ENCODE peak calls at places on chromosome 15, in five cellular contexts. One of them, this sample, is unnamed.

GRCh38 chr15:89647191-89647851 is 7.9 kb downstream of the KIF7 start:
- DNase-seq in NB4: peak
- DNase-seq in heart right ventricle: peak
- DNase-seq in adipocyte: peak
- DNase-seq in CD8-positive, alpha-beta T cell: no peak
- DNase-seq in this sample: peak

GRCh38 chr15:70094690-70095311 is 2.9 kb downstream of the TLE3 start:
- DNase-seq in heart right ventricle: no peak
- DNase-seq in NB4: peak
- DNase-seq in adipocyte: peak
- DNase-seq in CD8-positive, alpha-beta T cell: no peak
- DNase-seq in this sample: peak

GRCh38 chr15:75530169-75530568 is 48.9 kb downstream of the PTPN9 start:
- DNase-seq in adipocyte: no peak
- DNase-seq in heart right ventricle: no peak
- DNase-seq in CD8-positive, alpha-beta T cell: no peak
- DNase-seq in NB4: no peak
- DNase-seq in this sample: no peak

GRCh38 chr15:58980351-58980939 is 7.0 kb upstream of the RNF111 start:
- DNase-seq in CD8-positive, alpha-beta T cell: no peak
- DNase-seq in heart right ventricle: no peak
- DNase-seq in adipocyte: peak
- DNase-seq in NB4: peak
- DNase-seq in this sample: peak

GRCh38 chr15:57873564-57874209 is 167.2 kb downstream of the POLR2M start:
- DNase-seq in NB4: no peak
- DNase-seq in CD8-positive, alpha-beta T cell: no peak
- DNase-seq in heart right ventricle: no peak
- DNase-seq in adipocyte: peak
- DNase-seq in this sample: peak

GRCh38 chr15:70203981-70204560 is 106.4 kb upstream of the TLE3 start:
- DNase-seq in NB4: no peak
- DNase-seq in CD8-positive, alpha-beta T cell: no peak
- DNase-seq in heart right ventricle: no peak
- DNase-seq in adipocyte: no peak
- DNase-seq in this sample: no peak

GRCh38 chr15:99071091-99071680 is 33.7 kb upstream of the SYNM start:
- DNase-seq in heart right ventricle: no peak
- DNase-seq in adipocyte: no peak
- DNase-seq in CD8-positive, alpha-beta T cell: no peak
- DNase-seq in NB4: no peak
- DNase-seq in this sample: no peak

GRCh38 chr15:41806291-41807181 is 21.4 kb upstream of the JMJD7 start:
- DNase-seq in adipocyte: no peak
- DNase-seq in heart right ventricle: peak
- DNase-seq in NB4: peak
- DNase-seq in CD8-positive, alpha-beta T cell: no peak
- DNase-seq in this sample: peak

GRCh38 chr15:51160484-51160883 is 65.8 kb upstream of the TNFAIP8L3 start:
- DNase-seq in CD8-positive, alpha-beta T cell: no peak
- DNase-seq in NB4: no peak
- DNase-seq in heart right ventricle: no peak
- DNase-seq in adipocyte: no peak
- DNase-seq in this sample: no peak

GRCh38 chr15:56042031-56042430 is 48.6 kb upstream of the NEDD4 start:
- DNase-seq in heart right ventricle: no peak
- DNase-seq in adipocyte: no peak
- DNase-seq in CD8-positive, alpha-beta T cell: no peak
- DNase-seq in NB4: no peak
- DNase-seq in this sample: no peak

GRCh38 chr15:26224266-26224665 is 361.1 kb upstream of the ATP10A start:
- DNase-seq in adipocyte: no peak
- DNase-seq in NB4: no peak
- DNase-seq in heart right ventricle: no peak
- DNase-seq in CD8-positive, alpha-beta T cell: no peak
- DNase-seq in this sample: no peak

GRCh38 chr15:55703873-55704285 is 39.1 kb downstream of the PRTG start:
- DNase-seq in NB4: no peak
- DNase-seq in adipocyte: peak
- DNase-seq in heart right ventricle: no peak
- DNase-seq in CD8-positive, alpha-beta T cell: no peak
- DNase-seq in this sample: peak

GRCh38 chr15:88331291-88331690 is 74.8 kb upstream of the NTRK3 start:
- DNase-seq in heart right ventricle: no peak
- DNase-seq in NB4: peak
- DNase-seq in adipocyte: peak
- DNase-seq in CD8-positive, alpha-beta T cell: no peak
- DNase-seq in this sample: peak

GRCh38 chr15:69753867-69754266 is 301.2 kb downstream of the RPLP1 start:
- DNase-seq in CD8-positive, alpha-beta T cell: no peak
- DNase-seq in heart right ventricle: no peak
- DNase-seq in NB4: no peak
- DNase-seq in adipocyte: no peak
- DNase-seq in this sample: no peak

GRCh38 chr15:43293402-43293801 is 26.7 kb upstream of the TGM5 start:
- DNase-seq in adipocyte: no peak
- DNase-seq in heart right ventricle: no peak
- DNase-seq in NB4: no peak
- DNase-seq in CD8-positive, alpha-beta T cell: peak
- DNase-seq in this sample: no peak

GRCh38 chr15:38440353-38441129 is 13.4 kb upstream of the FAM98B start:
- DNase-seq in CD8-positive, alpha-beta T cell: peak
- DNase-seq in heart right ventricle: peak
- DNase-seq in NB4: peak
- DNase-seq in adipocyte: peak
- DNase-seq in this sample: peak

GRCh38 chr15:99125061-99125990 is 20.4 kb downstream of the SYNM start:
- DNase-seq in heart right ventricle: no peak
- DNase-seq in CD8-positive, alpha-beta T cell: no peak
- DNase-seq in adipocyte: no peak
- DNase-seq in NB4: no peak
- DNase-seq in this sample: no peak

GRCh38 chr15:85879334-85880163 is 84.8 kb upstream of the KLHL25 start:
- DNase-seq in heart right ventricle: no peak
- DNase-seq in adipocyte: no peak
- DNase-seq in CD8-positive, alpha-beta T cell: no peak
- DNase-seq in NB4: peak
- DNase-seq in this sample: peak

GRCh38 chr15:26790118-26790517 is 17.3 kb upstream of the GABRB3 start:
- DNase-seq in CD8-positive, alpha-beta T cell: no peak
- DNase-seq in heart right ventricle: no peak
- DNase-seq in NB4: no peak
- DNase-seq in adipocyte: no peak
- DNase-seq in this sample: no peak

GRCh38 chr15:100059094-100059493 is 282.7 kb downstream of the ADAMTS17 start:
- DNase-seq in NB4: no peak
- DNase-seq in CD8-positive, alpha-beta T cell: no peak
- DNase-seq in heart right ventricle: no peak
- DNase-seq in adipocyte: no peak
- DNase-seq in this sample: no peak

DNA sequence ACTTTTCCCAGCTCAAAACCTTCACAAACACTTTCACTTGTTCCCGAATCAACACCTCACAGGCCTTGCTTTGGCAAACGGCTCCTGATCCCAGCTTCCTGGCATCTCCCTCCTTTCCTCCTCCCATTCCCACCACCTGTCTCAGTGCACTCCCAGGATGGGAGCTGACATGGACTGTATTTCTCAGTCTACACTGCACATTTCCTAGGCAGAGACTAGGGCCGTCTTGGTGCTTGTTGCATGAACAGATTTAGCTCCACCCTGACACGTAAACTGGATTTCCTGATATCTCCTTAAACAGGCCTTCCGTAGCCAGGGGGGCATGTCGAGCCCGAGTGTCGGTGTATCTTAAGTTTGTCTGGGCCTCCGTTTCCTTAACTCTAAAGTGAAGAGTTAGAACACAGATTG is 790 bp upstream of the WHAMM start:
- DNase-seq in CD8-positive, alpha-beta T cell: no peak
- DNase-seq in adipocyte: no peak
- DNase-seq in heart right ventricle: no peak
- DNase-seq in NB4: no peak
- DNase-seq in this sample: no peak
- H3K4me3 ChIP-seq in CD8-positive, alpha-beta T cell: no peak
- H3K4me3 ChIP-seq in adipocyte: peak
- H3K4me3 ChIP-seq in heart right ventricle: peak
- H3K4me3 ChIP-seq in NB4: no peak
- H3K4me3 ChIP-seq in this sample: no peak

GRCh38 chr15:77964193-77964592 is 113.3 kb downstream of the TBC1D2B start:
- DNase-seq in adipocyte: no peak
- DNase-seq in heart right ventricle: no peak
- DNase-seq in NB4: peak
- DNase-seq in CD8-positive, alpha-beta T cell: no peak
- DNase-seq in this sample: no peak

DNA sequence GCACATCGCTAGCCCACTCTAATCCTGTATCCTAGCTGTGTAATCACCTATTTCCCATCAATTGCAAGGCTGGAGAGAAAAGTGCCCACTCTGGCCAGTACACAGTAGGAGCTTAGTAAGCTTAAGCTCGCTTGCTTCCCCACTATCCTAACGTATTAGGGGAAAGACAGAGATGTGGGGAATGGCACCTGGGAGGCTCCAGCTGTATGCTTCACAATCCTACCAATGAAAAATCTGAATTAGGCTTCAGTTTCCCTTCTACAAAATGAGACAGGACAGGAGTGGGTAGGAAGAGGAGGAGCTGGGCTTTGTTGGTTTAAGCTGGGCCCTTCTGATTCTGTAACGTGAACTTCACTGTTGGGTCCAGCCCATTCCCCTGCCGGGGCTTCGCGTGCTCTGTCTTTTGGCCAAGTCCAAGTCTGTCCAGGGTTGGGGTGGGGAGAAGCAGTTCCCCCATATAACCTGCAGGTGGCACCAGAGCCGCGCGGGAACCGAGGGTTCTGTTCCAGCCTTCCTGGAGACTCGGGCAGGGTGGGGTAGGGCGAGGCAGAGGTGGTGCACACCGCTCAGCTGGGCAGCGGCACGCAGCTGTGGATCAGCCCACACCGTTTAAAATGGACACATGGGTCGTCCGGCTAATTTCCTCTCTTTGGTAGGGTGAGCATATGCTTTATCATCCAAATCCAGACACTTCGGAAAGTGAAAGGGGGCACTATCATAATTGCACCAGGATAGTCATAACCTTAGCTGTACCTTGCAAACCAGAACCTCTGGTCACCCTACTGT is 118.2 kb downstream of the TBC1D2B start:
- DNase-seq in adipocyte: peak
- DNase-seq in heart right ventricle: peak
- DNase-seq in NB4: peak
- DNase-seq in CD8-positive, alpha-beta T cell: peak
- DNase-seq in this sample: peak
- H3K4me3 ChIP-seq in adipocyte: peak
- H3K4me3 ChIP-seq in heart right ventricle: peak
- H3K4me3 ChIP-seq in NB4: no peak
- H3K4me3 ChIP-seq in CD8-positive, alpha-beta T cell: no peak
- H3K4me3 ChIP-seq in this sample: peak

GRCh38 chr15:67120009-67120838 is 54.8 kb downstream of the SMAD3 start:
- DNase-seq in CD8-positive, alpha-beta T cell: no peak
- DNase-seq in adipocyte: no peak
- DNase-seq in heart right ventricle: no peak
- DNase-seq in NB4: peak
- DNase-seq in this sample: no peak

GRCh38 chr15:67124111-67124510 is 58.7 kb downstream of the SMAD3 start:
- DNase-seq in CD8-positive, alpha-beta T cell: no peak
- DNase-seq in NB4: no peak
- DNase-seq in adipocyte: no peak
- DNase-seq in heart right ventricle: no peak
- DNase-seq in this sample: no peak

GRCh38 chr15:67120839-67121540 is 55.6 kb downstream of the SMAD3 start:
- DNase-seq in NB4: peak
- DNase-seq in heart right ventricle: peak
- DNase-seq in adipocyte: peak
- DNase-seq in CD8-positive, alpha-beta T cell: peak
- DNase-seq in this sample: peak

GRCh38 chr15:67119238-67119846 is 53.9 kb downstream of the SMAD3 start:
- DNase-seq in NB4: no peak
- DNase-seq in adipocyte: no peak
- DNase-seq in heart right ventricle: no peak
- DNase-seq in CD8-positive, alpha-beta T cell: no peak
- DNase-seq in this sample: no peak

DNA sequence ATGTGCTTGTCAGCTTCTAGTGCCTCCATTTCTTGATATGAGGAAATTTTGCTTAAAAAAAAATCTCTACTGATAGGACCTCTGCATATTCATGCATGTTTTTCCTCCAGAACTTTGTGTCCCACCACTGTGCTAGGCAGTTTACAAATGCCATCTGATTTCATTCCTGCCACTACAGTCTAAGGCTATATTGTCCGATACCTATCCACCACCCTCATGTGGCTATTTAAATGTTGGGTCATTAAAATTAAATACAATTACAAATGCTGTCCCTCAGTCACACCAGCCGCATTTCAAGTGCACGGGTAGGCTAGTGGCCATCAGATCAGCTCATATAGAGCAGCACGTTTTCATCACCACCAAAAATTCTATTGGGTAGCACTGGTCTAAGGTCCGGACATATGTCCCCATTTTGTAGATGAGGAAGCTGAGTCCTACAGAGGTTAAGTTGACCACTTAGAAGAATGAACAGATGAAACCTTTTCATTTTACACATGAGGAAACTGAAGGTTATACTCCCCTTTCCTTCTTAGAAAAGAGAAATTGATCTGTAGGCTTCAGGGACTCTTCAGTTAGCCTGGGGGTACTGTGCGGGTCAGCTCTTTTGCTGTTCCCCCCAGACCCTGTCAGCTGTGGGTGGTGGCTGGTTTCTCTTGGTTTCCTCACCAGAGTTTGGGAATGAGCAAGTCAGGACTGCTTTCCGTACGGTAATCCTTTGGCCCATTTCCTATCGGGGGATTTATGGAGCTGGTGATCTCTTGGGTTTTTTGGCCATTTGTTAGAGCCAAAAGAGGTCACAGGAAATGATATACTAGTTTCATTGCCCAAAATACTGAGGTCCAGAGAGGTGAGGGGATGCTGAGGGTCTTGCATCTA is 56.6 kb downstream of the SMAD3 start:
- DNase-seq in adipocyte: no peak
- DNase-seq in heart right ventricle: no peak
- DNase-seq in NB4: no peak
- DNase-seq in CD8-positive, alpha-beta T cell: no peak
- DNase-seq in this sample: no peak
- H3K4me3 ChIP-seq in adipocyte: peak
- H3K4me3 ChIP-seq in heart right ventricle: no peak
- H3K4me3 ChIP-seq in NB4: no peak
- H3K4me3 ChIP-seq in CD8-positive, alpha-beta T cell: peak
- H3K4me3 ChIP-seq in this sample: no peak

GRCh38 chr15:66747866-66748265 is 45.8 kb downstream of the SMAD6 start:
- DNase-seq in CD8-positive, alpha-beta T cell: no peak
- DNase-seq in heart right ventricle: no peak
- DNase-seq in NB4: no peak
- DNase-seq in adipocyte: no peak
- DNase-seq in this sample: no peak

GRCh38 chr15:66749841-66750575 is 48.0 kb downstream of the SMAD6 start:
- DNase-seq in heart right ventricle: no peak
- DNase-seq in adipocyte: peak
- DNase-seq in NB4: peak
- DNase-seq in CD8-positive, alpha-beta T cell: no peak
- DNase-seq in this sample: no peak

GRCh38 chr15:66747223-66747622 is 45.2 kb downstream of the SMAD6 start:
- DNase-seq in NB4: no peak
- DNase-seq in heart right ventricle: no peak
- DNase-seq in adipocyte: no peak
- DNase-seq in CD8-positive, alpha-beta T cell: no peak
- DNase-seq in this sample: no peak

GRCh38 chr15:66746231-66746605 is 44.2 kb downstream of the SMAD6 start:
- DNase-seq in heart right ventricle: peak
- DNase-seq in adipocyte: no peak
- DNase-seq in NB4: peak
- DNase-seq in CD8-positive, alpha-beta T cell: no peak
- DNase-seq in this sample: no peak

GRCh38 chr15:66748320-66748779 is 46.3 kb downstream of the SMAD6 start:
- DNase-seq in heart right ventricle: no peak
- DNase-seq in adipocyte: peak
- DNase-seq in NB4: no peak
- DNase-seq in CD8-positive, alpha-beta T cell: no peak
- DNase-seq in this sample: peak
- H3K4me3 ChIP-seq in heart right ventricle: no peak
- H3K4me3 ChIP-seq in adipocyte: peak
- H3K4me3 ChIP-seq in NB4: no peak
- H3K4me3 ChIP-seq in CD8-positive, alpha-beta T cell: no peak
- H3K4me3 ChIP-seq in this sample: no peak

This sample was measured in choroid plexus epithelial cell.